ENCODE peak calls at places on chromosome 14, in six cellular contexts. One of them, this sample, is unnamed.

GRCh38 chr14:25820368-25820767 is 770.4 kb upstream of the STXBP6 start:
- DNase-seq in HCT116: no peak
- DNase-seq in sigmoid colon: no peak
- DNase-seq in type B pancreatic cell: no peak
- DNase-seq in GM10248: no peak
- DNase-seq in DND-41: no peak
- DNase-seq in this sample: no peak

GRCh38 chr14:88904864-88905263 is 80.4 kb downstream of the TTC8 start:
- DNase-seq in HCT116: no peak
- DNase-seq in sigmoid colon: no peak
- DNase-seq in type B pancreatic cell: no peak
- DNase-seq in GM10248: no peak
- DNase-seq in DND-41: no peak
- DNase-seq in this sample: no peak

GRCh38 chr14:70451874-70452273 is at the start of gene ADAM21:
- DNase-seq in HCT116: no peak
- DNase-seq in sigmoid colon: no peak
- DNase-seq in type B pancreatic cell: no peak
- DNase-seq in GM10248: no peak
- DNase-seq in DND-41: no peak
- DNase-seq in this sample: no peak

GRCh38 chr14:77026930-77027537 is 1.5 kb downstream of the IRF2BPL start:
- DNase-seq in HCT116: no peak
- DNase-seq in sigmoid colon: peak
- DNase-seq in type B pancreatic cell: no peak
- DNase-seq in GM10248: peak
- DNase-seq in DND-41: peak
- DNase-seq in this sample: peak

GRCh38 chr14:55274144-55274543 is 2.9 kb downstream of the FBXO34 start:
- DNase-seq in HCT116: no peak
- DNase-seq in sigmoid colon: no peak
- DNase-seq in type B pancreatic cell: no peak
- DNase-seq in GM10248: no peak
- DNase-seq in DND-41: no peak
- DNase-seq in this sample: no peak

GRCh38 chr14:35285168-35285990 is 6.8 kb upstream of the PSMA6 start:
- DNase-seq in HCT116: no peak
- DNase-seq in sigmoid colon: no peak
- DNase-seq in type B pancreatic cell: no peak
- DNase-seq in GM10248: peak
- DNase-seq in DND-41: peak
- DNase-seq in this sample: peak

GRCh38 chr14:52871606-52872005 is 79.2 kb downstream of the FERMT2 start:
- DNase-seq in HCT116: no peak
- DNase-seq in sigmoid colon: no peak
- DNase-seq in type B pancreatic cell: no peak
- DNase-seq in GM10248: no peak
- DNase-seq in DND-41: no peak
- DNase-seq in this sample: no peak

GRCh38 chr14:57865066-57865449 is 834 bp downstream of the SLC35F4 start:
- DNase-seq in HCT116: no peak
- DNase-seq in sigmoid colon: no peak
- DNase-seq in type B pancreatic cell: no peak
- DNase-seq in GM10248: peak
- DNase-seq in DND-41: no peak
- DNase-seq in this sample: no peak

GRCh38 chr14:90434370-90435020 is 37.7 kb downstream of the CALM1 start:
- DNase-seq in HCT116: no peak
- DNase-seq in sigmoid colon: no peak
- DNase-seq in type B pancreatic cell: no peak
- DNase-seq in GM10248: no peak
- DNase-seq in DND-41: no peak
- DNase-seq in this sample: no peak

GRCh38 chr14:75562048-75562447 is 16.4 kb upstream of the FLVCR2 start:
- DNase-seq in HCT116: no peak
- DNase-seq in sigmoid colon: no peak
- DNase-seq in type B pancreatic cell: no peak
- DNase-seq in GM10248: no peak
- DNase-seq in DND-41: no peak
- DNase-seq in this sample: no peak

DNA sequence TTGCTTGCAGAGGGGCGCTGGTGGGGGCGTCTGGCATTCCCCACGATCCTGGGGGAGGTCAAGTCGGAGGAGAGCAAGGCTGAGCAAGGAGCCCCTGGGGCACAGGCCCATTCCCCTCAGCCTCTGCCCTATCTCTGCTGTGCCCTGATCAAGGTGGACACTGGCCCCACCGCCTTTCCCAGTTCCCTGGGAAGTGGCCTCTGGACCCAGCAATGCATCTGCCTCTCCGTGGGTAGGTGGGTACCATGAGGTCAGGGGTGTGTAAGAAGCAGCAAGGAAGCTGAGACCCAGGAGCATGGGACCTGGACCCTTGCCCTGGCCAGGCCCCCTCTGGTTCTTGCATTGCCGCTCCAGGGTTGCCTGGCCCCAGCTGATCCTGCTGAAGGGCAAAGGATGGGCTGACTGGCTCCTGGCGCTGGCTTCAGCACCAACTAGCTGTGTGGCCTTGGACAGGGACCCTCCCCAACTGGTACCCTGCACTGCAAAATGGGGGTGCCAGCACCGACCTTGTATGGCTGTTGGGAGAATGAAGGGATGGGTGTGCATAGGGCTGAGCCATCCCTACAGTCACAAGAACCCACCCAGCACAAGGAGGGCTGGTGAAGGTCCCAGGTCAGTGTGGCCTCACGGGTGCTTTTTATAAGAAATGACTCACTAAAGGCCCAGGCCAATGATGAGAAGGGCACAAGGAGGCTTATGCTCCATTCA is 19.6 kb downstream of the SLC25A29 start:
- DNase-seq in HCT116: no peak
- DNase-seq in sigmoid colon: no peak
- DNase-seq in type B pancreatic cell: no peak
- DNase-seq in GM10248: no peak
- DNase-seq in DND-41: no peak
- DNase-seq in this sample: no peak
- TF ChIP-seq CTCF in HCT116: no peak
- TF ChIP-seq CTCF in sigmoid colon: no peak
- TF ChIP-seq CTCF in type B pancreatic cell: no peak
- TF ChIP-seq CTCF in GM10248: no peak
- TF ChIP-seq CTCF in DND-41: no peak
- TF ChIP-seq CTCF in this sample: no peak

GRCh38 chr14:81211844-81212243 is 8.9 kb downstream of the GTF2A1 start:
- DNase-seq in HCT116: no peak
- DNase-seq in sigmoid colon: no peak
- DNase-seq in type B pancreatic cell: no peak
- DNase-seq in GM10248: no peak
- DNase-seq in DND-41: peak
- DNase-seq in this sample: peak
- TF ChIP-seq CTCF in HCT116: peak
- TF ChIP-seq CTCF in sigmoid colon: peak
- TF ChIP-seq CTCF in type B pancreatic cell: peak
- TF ChIP-seq CTCF in GM10248: peak
- TF ChIP-seq CTCF in DND-41: peak
- TF ChIP-seq CTCF in this sample: peak

GRCh38 chr14:100532916-100533630 is 54.1 kb downstream of the BEGAIN start:
- DNase-seq in HCT116: no peak
- DNase-seq in sigmoid colon: peak
- DNase-seq in type B pancreatic cell: no peak
- DNase-seq in GM10248: no peak
- DNase-seq in DND-41: peak
- DNase-seq in this sample: no peak
- TF ChIP-seq CTCF in HCT116: no peak
- TF ChIP-seq CTCF in sigmoid colon: no peak
- TF ChIP-seq CTCF in type B pancreatic cell: no peak
- TF ChIP-seq CTCF in GM10248: no peak
- TF ChIP-seq CTCF in DND-41: no peak
- TF ChIP-seq CTCF in this sample: no peak

GRCh38 chr14:68843471-68844209 is 50.8 kb upstream of the ZFP36L1 start:
- DNase-seq in HCT116: peak
- DNase-seq in sigmoid colon: peak
- DNase-seq in type B pancreatic cell: peak
- DNase-seq in GM10248: peak
- DNase-seq in DND-41: peak
- DNase-seq in this sample: peak

GRCh38 chr14:68841030-68841809 is 48.4 kb upstream of the ZFP36L1 start:
- DNase-seq in HCT116: no peak
- DNase-seq in sigmoid colon: no peak
- DNase-seq in type B pancreatic cell: no peak
- DNase-seq in GM10248: no peak
- DNase-seq in DND-41: no peak
- DNase-seq in this sample: no peak

GRCh38 chr14:68846466-68846865 is 53.6 kb upstream of the ZFP36L1 start:
- DNase-seq in HCT116: no peak
- DNase-seq in sigmoid colon: no peak
- DNase-seq in type B pancreatic cell: no peak
- DNase-seq in GM10248: no peak
- DNase-seq in DND-41: no peak
- DNase-seq in this sample: no peak

GRCh38 chr14:68842298-68842697 is 49.4 kb upstream of the ZFP36L1 start:
- DNase-seq in HCT116: no peak
- DNase-seq in sigmoid colon: peak
- DNase-seq in type B pancreatic cell: no peak
- DNase-seq in GM10248: no peak
- DNase-seq in DND-41: no peak
- DNase-seq in this sample: no peak

GRCh38 chr14:68844210-68844545 is 51.3 kb upstream of the ZFP36L1 start:
- DNase-seq in HCT116: no peak
- DNase-seq in sigmoid colon: no peak
- DNase-seq in type B pancreatic cell: no peak
- DNase-seq in GM10248: no peak
- DNase-seq in DND-41: no peak
- DNase-seq in this sample: no peak
- TF ChIP-seq CTCF in HCT116: no peak
- TF ChIP-seq CTCF in sigmoid colon: no peak
- TF ChIP-seq CTCF in type B pancreatic cell: no peak
- TF ChIP-seq CTCF in GM10248: no peak
- TF ChIP-seq CTCF in DND-41: no peak
- TF ChIP-seq CTCF in this sample: no peak

GRCh38 chr14:100059433-100059781 is 5.8 kb upstream of the EVL start:
- DNase-seq in HCT116: no peak
- DNase-seq in sigmoid colon: no peak
- DNase-seq in type B pancreatic cell: no peak
- DNase-seq in GM10248: no peak
- DNase-seq in DND-41: no peak
- DNase-seq in this sample: no peak

GRCh38 chr14:100054553-100055075 is 10.6 kb upstream of the EVL start:
- DNase-seq in HCT116: no peak
- DNase-seq in sigmoid colon: no peak
- DNase-seq in type B pancreatic cell: no peak
- DNase-seq in GM10248: no peak
- DNase-seq in DND-41: no peak
- DNase-seq in this sample: no peak

GRCh38 chr14:100058777-100059432 is 6.3 kb upstream of the EVL start:
- DNase-seq in HCT116: no peak
- DNase-seq in sigmoid colon: no peak
- DNase-seq in type B pancreatic cell: no peak
- DNase-seq in GM10248: peak
- DNase-seq in DND-41: no peak
- DNase-seq in this sample: peak

GRCh38 chr14:100056431-100056830 is 8.8 kb upstream of the EVL start:
- DNase-seq in HCT116: no peak
- DNase-seq in sigmoid colon: no peak
- DNase-seq in type B pancreatic cell: no peak
- DNase-seq in GM10248: no peak
- DNase-seq in DND-41: no peak
- DNase-seq in this sample: no peak

GRCh38 chr14:100056964-100057817 is 8.0 kb upstream of the EVL start:
- DNase-seq in HCT116: no peak
- DNase-seq in sigmoid colon: no peak
- DNase-seq in type B pancreatic cell: no peak
- DNase-seq in GM10248: peak
- DNase-seq in DND-41: peak
- DNase-seq in this sample: peak
- TF ChIP-seq CTCF in HCT116: peak
- TF ChIP-seq CTCF in sigmoid colon: no peak
- TF ChIP-seq CTCF in type B pancreatic cell: peak
- TF ChIP-seq CTCF in GM10248: peak
- TF ChIP-seq CTCF in DND-41: peak
- TF ChIP-seq CTCF in this sample: peak